ENCODE peak calls at places on chromosomes 2 and 18, in five cellular contexts. E is body of pancreas, Y is SK-N-SH, Q is psoas muscle, J is stomach. P is an unnamed sample. For H3K36me3, the result is how much of the 10 kb centered on the place peaks cover.

GRCh38 chr2:237941239-237941638 is 25.6 kb upstream of the UBE2F start:
- DNase-seq in E (no peak), Y (no peak), Q (no peak), J (no peak), P (no peak)

GRCh38 chr2:156867201-156867600 is 390.3 kb upstream of the GALNT5 start:
- DNase-seq in E (no peak), Y (no peak), Q (no peak), J (no peak), P (peak)

GRCh38 chr2:175293776-175294175 is 112.3 kb upstream of the ATP5MC3 start:
- DNase-seq in E (no peak), Y (no peak), Q (no peak), J (no peak), P (peak)

GRCh38 chr2:215878476-215879063 is 134.8 kb downstream of the MREG start:
- DNase-seq in E (no peak), Y (no peak), Q (no peak), J (no peak), P (peak)

GRCh38 chr2:171410101-171410500 is 23.7 kb downstream of the METTL8 start:
- DNase-seq in E (no peak), Y (no peak), Q (no peak), J (no peak), P (peak)

GRCh38 chr2:28199995-28200394 is 192.7 kb upstream of the FOSL2 start:
- DNase-seq in E (no peak), Y (no peak), Q (no peak), J (no peak), P (peak)

GRCh38 chr2:50856112-50856511 is 175.8 kb downstream of the NRXN1 start:
- DNase-seq in E (no peak), Y (no peak), Q (no peak), J (no peak), P (no peak)

GRCh38 chr18:74468547-74469014 is 11.5 kb upstream of the DIPK1C start:
- DNase-seq in E (no peak), Y (no peak), Q (no peak), J (no peak), P (peak)

GRCh38 chr2:31335921-31336570 is 78.5 kb downstream of the XDH start:
- DNase-seq in E (no peak), Y (peak), Q (no peak), J (no peak), P (peak)

GRCh38 chr18:4453712-4454547 is 1.2 kb downstream of the DLGAP1 start:
- DNase-seq in E (no peak), Y (peak), Q (peak), J (no peak), P (no peak)

DNA sequence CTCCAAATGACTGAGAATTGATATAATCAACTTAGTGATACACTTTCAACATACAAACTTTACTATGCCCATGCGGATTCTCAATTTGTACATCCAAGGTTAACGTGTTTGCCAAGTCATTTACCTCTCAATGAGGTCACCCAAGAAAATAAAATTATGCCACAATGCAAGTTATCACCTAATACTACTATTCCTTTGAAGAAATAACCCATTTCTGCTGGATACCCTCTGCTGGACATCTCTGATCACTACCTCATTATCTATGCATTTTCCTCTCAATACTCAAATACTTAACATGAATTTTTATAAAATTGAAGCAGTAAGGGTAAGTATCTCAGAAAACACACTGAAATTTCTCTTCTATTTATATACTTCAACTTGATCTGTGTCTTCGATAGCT is 12.7 kb downstream of the HNRNPLL start:
- DNase-seq in E (no peak), Y (no peak), Q (no peak), J (no peak), P (no peak)
- TF ChIP-seq CTCF in E (no peak), Y (peak), Q (no peak), J (no peak), P (no peak)

DNA sequence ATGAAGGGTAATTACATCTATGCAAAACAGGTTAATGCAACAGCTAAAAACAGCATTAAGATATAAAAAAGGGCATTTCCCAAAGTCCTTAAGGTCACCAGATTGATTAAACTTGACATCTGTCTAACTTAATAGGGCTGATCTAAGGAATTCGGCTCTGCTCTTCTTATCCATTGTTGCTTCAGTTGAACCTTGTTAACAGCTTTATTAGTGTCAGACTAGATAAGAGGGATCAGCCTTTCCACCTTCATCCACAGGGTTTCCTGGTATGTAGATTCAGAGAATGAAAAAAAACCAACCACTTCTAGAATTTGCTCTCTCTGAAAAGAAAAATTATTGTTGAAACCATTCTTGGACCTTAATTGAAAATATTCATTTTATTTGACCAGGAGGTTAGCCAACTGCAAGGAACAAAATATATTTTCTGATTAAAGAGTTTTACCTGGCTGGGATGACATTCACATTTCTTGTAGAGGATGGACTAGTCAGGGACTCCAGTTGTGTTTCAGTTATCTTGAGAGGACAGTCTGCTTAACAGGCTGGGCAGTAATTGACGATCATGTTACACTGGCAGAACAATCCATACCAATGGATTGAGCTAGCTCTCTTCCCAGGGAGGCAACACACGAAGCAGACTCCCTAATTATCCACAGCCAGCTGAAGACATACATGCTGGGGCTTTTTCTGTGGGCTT is 357.4 kb upstream of the ACVR2A start:
- DNase-seq in E (no peak), Y (no peak), Q (no peak), J (no peak), P (no peak)
- H3K4me3 ChIP-seq in E (no peak), Y (no peak), Q (no peak), J (no peak), P (no peak)

GRCh38 chr2:9439536-9439935 is 16.1 kb downstream of the CPSF3 start:
- DNase-seq in E (no peak), Y (no peak), Q (no peak), J (no peak), P (no peak)

GRCh38 chr2:9434484-9434883 is 11.0 kb downstream of the CPSF3 start:
- DNase-seq in E (no peak), Y (no peak), Q (no peak), J (no peak), P (no peak)

GRCh38 chr2:9441556-9441955 is 18.1 kb downstream of the CPSF3 start:
- DNase-seq in E (no peak), Y (no peak), Q (no peak), J (no peak), P (no peak)

GRCh38 chr2:9445089-9445488 is 21.6 kb downstream of the CPSF3 start:
- DNase-seq in E (no peak), Y (no peak), Q (no peak), J (no peak), P (no peak)

GRCh38 chr2:9440058-9440727 is 16.7 kb downstream of the CPSF3 start:
- DNase-seq in E (no peak), Y (no peak), Q (no peak), J (no peak), P (peak)
- H3K36me3 ChIP-seq in E (under half), Y (half or more), Q (under half), J (half or more), P (under half)

GRCh38 chr18:9233771-9234440 is 97.3 kb downstream of the ANKRD12 start:
- DNase-seq in E (no peak), Y (no peak), Q (no peak), J (no peak), P (no peak)
- TF ChIP-seq CTCF in E (no peak), Y (no peak), Q (no peak), J (no peak), P (no peak)

GRCh38 chr2:239397856-239398470 is 2.9 kb downstream of the HDAC4 start:
- DNase-seq in E (no peak), Y (no peak), Q (no peak), J (no peak), P (no peak)
- H3K4me3 ChIP-seq in E (no peak), Y (no peak), Q (no peak), J (peak), P (no peak)